ENCODE peak calls at places on chromosomes 11 and 22, in ten cellular contexts. C is fibroblast of mammary gland; U is coronary artery; V is psoas muscle; M is nephron progenitor cell; F is thoracic aorta; N is tibial artery; G is CD4-positive, alpha-beta T cell; K is glutamatergic neuron; W is ovary. E is an unnamed sample.

GRCh38 chr22:29311468-29312217 is 3.9 kb downstream of the RASL10A start:
- DNase-seq in C (no peak), U (no peak), V (peak), M (no peak), F (no peak), N (no peak), G (no peak), K (no peak), W (no peak), E (no peak)

GRCh38 chr22:29877620-29878019 is 5.4 kb upstream of the MTMR3 start:
- DNase-seq in C (peak), U (no peak), V (no peak), M (no peak), F (no peak), N (no peak), G (no peak), K (no peak), W (no peak), E (no peak)

GRCh38 chr11:34839969-34840368 is 76.2 kb downstream of the APIP start:
- DNase-seq in C (no peak), U (no peak), V (no peak), M (no peak), F (no peak), N (no peak), G (no peak), K (no peak), W (no peak), E (no peak)

GRCh38 chr11:10456519-10456918 is 1.5 kb downstream of the AMPD3 start:
- DNase-seq in C (no peak), U (no peak), V (no peak), M (no peak), F (no peak), N (no peak), G (no peak), K (peak), W (no peak), E (no peak)

GRCh38 chr22:42893366-42894150 is 36.5 kb upstream of the ARFGAP3 start:
- DNase-seq in C (no peak), U (no peak), V (no peak), M (no peak), F (no peak), N (no peak), G (no peak), K (no peak), W (no peak), E (no peak)

GRCh38 chr11:72228229-72228843 is 3.8 kb downstream of the INPPL1 start:
- DNase-seq in C (peak), U (peak), V (no peak), M (peak), F (no peak), N (no peak), G (no peak), K (peak), W (no peak), E (no peak)

GRCh38 chr11:68213135-68213515 is at the start of gene KMT5B:
- DNase-seq in C (peak), U (no peak), V (no peak), M (peak), F (no peak), N (no peak), G (no peak), K (peak), W (peak), E (no peak)

GRCh38 chr22:48868554-48868953 is 959.1 kb downstream of the BRD1 start:
- DNase-seq in C (no peak), U (no peak), V (no peak), M (no peak), F (no peak), N (no peak), G (no peak), K (no peak), W (no peak), E (no peak)

GRCh38 chr22:19463491-19464469 is 15.2 kb downstream of the UFD1 start:
- DNase-seq in C (peak), U (no peak), V (peak), M (no peak), F (no peak), N (no peak), G (no peak), K (peak), W (no peak), E (no peak)

GRCh38 chr11:392102-392777 is 1.8 kb upstream of the PKP3 start:
- DNase-seq in C (no peak), U (no peak), V (no peak), M (no peak), F (no peak), N (no peak), G (no peak), K (no peak), W (no peak), E (no peak)

GRCh38 chr11:393219-394033 is 583 bp upstream of the PKP3 start:
- DNase-seq in C (peak), U (no peak), V (no peak), M (no peak), F (no peak), N (no peak), G (no peak), K (no peak), W (no peak), E (no peak)

GRCh38 chr11:387193-387793 is 6.7 kb upstream of the PKP3 start:
- DNase-seq in C (no peak), U (no peak), V (no peak), M (no peak), F (no peak), N (no peak), G (no peak), K (no peak), W (no peak), E (no peak)

GRCh38 chr11:391117-392017 is 2.6 kb upstream of the PKP3 start:
- DNase-seq in C (no peak), U (no peak), V (no peak), M (no peak), F (no peak), N (no peak), G (no peak), K (no peak), W (no peak), E (no peak)

GRCh38 chr11:390175-390574 is 3.8 kb upstream of the PKP3 start:
- DNase-seq in C (no peak), U (no peak), V (no peak), M (no peak), F (no peak), N (no peak), G (no peak), K (no peak), W (no peak), E (no peak)
- TF ChIP-seq CTCF in C (no peak), U (no peak), V (no peak), M (no peak), F (no peak), N (no peak), G (no peak), K (no peak), W (no peak), E (no peak)

GRCh38 chr22:37196539-37197450 is 8.7 kb upstream of the C1QTNF6 start:
- DNase-seq in C (peak), U (peak), V (peak), M (no peak), F (no peak), N (peak), G (no peak), K (peak), W (peak), E (no peak)
- TF ChIP-seq CTCF in C (no peak), U (no peak), V (peak), M (no peak), F (no peak), N (peak), G (no peak), K (no peak), W (no peak), E (no peak)

GRCh38 chr11:64933935-64934693 is 1.6 kb downstream of the GPHA2 start:
- DNase-seq in C (no peak), U (no peak), V (no peak), M (no peak), F (no peak), N (no peak), G (no peak), K (no peak), W (no peak), E (no peak)

GRCh38 chr11:64934765-64935633 is 694 bp downstream of the GPHA2 start:
- DNase-seq in C (no peak), U (no peak), V (no peak), M (peak), F (no peak), N (no peak), G (no peak), K (peak), W (no peak), E (no peak)

GRCh38 chr11:64933213-64933934 is 2.3 kb downstream of the GPHA2 start:
- DNase-seq in C (no peak), U (no peak), V (peak), M (no peak), F (no peak), N (no peak), G (no peak), K (no peak), W (no peak), E (no peak)

GRCh38 chr11:64936539-64936938 is 846 bp upstream of the GPHA2 start:
- DNase-seq in C (no peak), U (no peak), V (peak), M (no peak), F (no peak), N (no peak), G (no peak), K (no peak), W (no peak), E (no peak)

GRCh38 chr11:64935634-64936081 is at the start of gene GPHA2:
- DNase-seq in C (peak), U (no peak), V (no peak), M (peak), F (no peak), N (no peak), G (no peak), K (peak), W (peak), E (no peak)
- TF ChIP-seq CTCF in C (no peak), U (no peak), V (no peak), M (no peak), F (no peak), N (no peak), G (no peak), K (no peak), W (no peak), E (no peak)

DNA sequence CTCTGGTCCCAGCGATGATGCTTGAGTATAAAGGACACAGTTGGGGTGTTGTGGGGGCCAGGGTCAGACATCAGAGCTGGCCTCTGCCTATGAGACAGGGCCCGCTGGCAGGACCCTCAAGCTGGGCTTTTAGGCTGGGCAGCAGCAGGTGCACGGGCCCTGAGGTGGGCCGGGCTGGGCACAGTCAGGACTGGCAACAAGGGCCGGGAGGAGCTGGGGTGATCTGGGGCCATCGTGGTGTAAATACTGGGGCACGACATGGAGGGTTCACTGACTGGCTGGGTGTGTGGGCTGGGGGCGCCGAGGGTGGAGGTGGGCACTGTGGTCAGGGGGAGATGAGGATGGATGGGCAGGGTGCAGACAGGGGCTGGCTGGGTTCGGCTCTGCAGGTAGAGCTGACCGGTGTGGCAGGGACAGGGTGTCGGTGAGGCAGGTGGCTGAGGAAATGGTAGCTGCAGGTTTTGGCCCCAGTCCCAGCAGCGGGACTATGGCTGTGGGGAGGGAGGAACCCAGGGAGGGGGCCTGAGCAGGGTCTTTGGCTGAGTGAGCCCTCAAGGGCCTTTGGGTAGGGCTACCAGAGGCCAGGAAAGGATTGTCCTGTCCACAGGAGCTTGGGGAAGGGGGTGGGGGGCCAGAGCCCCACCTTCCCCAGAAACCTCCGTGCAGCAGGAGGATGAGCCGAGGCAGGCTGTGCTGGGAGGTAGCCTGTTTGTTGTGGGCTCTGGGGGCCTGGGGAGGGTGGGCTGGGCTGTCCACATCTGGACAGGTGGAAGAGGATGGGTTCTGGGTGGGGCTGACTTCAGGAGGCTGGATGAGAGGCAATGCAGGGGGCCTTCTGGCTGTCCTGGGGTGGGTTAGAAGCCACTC is 81.4 kb downstream of the KCNQ1 start:
- DNase-seq in C (no peak), U (peak), V (peak), M (peak), F (peak), N (peak), G (no peak), K (peak), W (peak), E (peak)
- TF ChIP-seq CTCF in C (no peak), U (no peak), V (no peak), M (no peak), F (no peak), N (no peak), G (no peak), K (no peak), W (no peak), E (no peak)

DNA sequence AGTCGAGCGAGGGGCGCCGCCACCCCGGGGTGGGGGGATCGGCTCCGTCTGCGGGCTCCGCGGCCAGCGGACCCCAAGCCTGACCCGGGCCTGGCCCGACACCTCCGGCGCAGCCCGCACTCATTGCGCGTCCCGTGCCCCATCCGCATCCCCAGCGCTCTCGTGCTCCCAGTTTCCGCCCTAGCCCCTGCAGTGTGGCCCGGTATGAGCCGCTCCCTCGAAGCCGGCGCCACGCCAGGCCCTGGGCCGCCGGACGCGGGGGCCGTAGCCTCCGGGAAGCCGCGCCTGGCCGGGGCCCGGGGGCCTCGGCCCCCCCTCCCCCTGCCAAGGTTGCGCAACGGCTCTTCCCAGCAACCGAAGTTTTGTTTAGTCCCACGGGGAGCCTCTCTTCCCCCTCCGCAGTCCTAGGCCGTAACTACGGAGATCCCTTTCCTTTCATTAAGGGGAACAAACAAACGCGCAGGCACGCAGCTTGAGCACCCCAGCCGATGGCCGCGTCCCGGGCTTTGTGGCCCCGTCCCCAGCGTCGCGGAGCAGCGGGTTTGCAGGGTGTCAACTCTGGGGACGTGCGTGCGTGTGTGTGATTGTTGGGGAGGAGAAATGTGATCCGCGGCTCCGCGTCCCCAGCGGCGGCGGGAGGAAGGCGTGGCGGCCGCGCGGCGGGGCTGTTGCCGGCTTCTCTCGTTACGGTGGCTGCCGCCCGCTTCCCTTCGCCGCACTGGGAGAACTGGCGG is 883 bp downstream of the HIPK3 start:
- DNase-seq in C (peak), U (peak), V (peak), M (peak), F (peak), N (peak), G (peak), K (peak), W (peak), E (peak)
- TF ChIP-seq CTCF in C (peak), U (peak), V (peak), M (no peak), F (peak), N (peak), G (no peak), K (no peak), W (peak), E (no peak)

GRCh38 chr11:33160147-33160546 is 1.1 kb downstream of the CSTF3 start:
- DNase-seq in C (peak), U (no peak), V (no peak), M (no peak), F (no peak), N (no peak), G (no peak), K (no peak), W (no peak), E (no peak)

GRCh38 chr11:33160587-33160986 is 693 bp downstream of the CSTF3 start:
- DNase-seq in C (no peak), U (no peak), V (no peak), M (no peak), F (no peak), N (no peak), G (no peak), K (no peak), W (no peak), E (no peak)

GRCh38 chr11:33158596-33158995 is 2.7 kb downstream of the CSTF3 start:
- DNase-seq in C (no peak), U (no peak), V (no peak), M (no peak), F (no peak), N (no peak), G (no peak), K (no peak), W (no peak), E (no peak)

GRCh38 chr11:33157103-33158027 is 3.9 kb downstream of the CSTF3 start:
- DNase-seq in C (peak), U (no peak), V (no peak), M (no peak), F (no peak), N (no peak), G (no peak), K (no peak), W (no peak), E (no peak)

DNA sequence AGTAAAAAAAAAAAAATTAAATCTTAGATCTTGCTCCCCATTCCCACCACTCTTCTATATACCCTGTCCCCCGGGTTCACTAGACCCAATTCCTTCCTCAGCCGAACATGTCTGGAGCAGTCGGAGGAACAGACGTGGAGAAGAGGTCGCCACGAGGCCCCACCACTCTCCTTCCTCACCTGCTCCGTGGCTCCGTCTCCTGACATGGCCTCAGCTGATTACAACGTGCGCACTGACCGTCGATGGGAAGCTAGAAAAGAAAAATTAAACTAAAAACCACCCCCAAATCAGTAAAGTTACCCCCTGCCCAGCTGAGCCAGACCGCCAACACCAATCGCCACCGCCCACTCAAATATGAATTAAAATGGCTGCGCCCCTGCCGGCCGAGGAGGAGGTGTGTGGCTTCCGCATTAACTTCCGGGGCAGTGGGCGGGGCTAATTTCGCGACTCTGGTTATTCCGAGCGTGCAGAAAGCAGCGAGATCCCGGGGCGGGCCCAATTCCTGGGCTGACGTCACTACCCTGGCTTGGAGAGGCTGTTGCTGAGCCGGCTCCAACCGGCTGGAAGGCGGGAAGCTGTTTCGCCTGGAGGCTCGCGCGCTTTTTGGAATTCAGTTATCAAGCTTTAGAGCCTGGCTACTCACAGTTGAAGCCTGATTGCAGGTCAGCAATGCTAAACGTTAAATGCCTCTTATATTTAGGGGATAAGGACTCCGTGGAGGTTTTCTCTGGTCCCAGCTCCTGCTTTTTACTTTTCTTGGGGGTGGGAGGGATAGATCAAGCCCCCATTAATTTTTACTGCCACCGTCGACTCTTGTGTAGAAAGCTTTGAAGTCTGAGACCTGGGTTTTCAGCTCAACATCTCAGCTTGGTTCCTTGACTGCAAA is at the start of gene CSTF3:
- DNase-seq in C (peak), U (peak), V (peak), M (peak), F (peak), N (peak), G (peak), K (peak), W (peak), E (peak)
- TF ChIP-seq CTCF in C (peak), U (peak), V (peak), M (peak), F (peak), N (peak), G (peak), K (peak), W (peak), E (peak)

GRCh38 chr11:22668005-22668796 is 1.8 kb downstream of the GAS2 start:
- DNase-seq in C (no peak), U (no peak), V (no peak), M (no peak), F (no peak), N (no peak), G (no peak), K (no peak), W (no peak), E (no peak)

GRCh38 chr11:22666700-22667439 is 459 bp downstream of the GAS2 start:
- DNase-seq in C (peak), U (no peak), V (peak), M (peak), F (no peak), N (no peak), G (no peak), K (peak), W (peak), E (no peak)

GRCh38 chr11:22669368-22669767 is 3.0 kb downstream of the GAS2 start:
- DNase-seq in C (no peak), U (no peak), V (no peak), M (no peak), F (no peak), N (no peak), G (no peak), K (no peak), W (no peak), E (no peak)

GRCh38 chr11:22670803-22671202 is 4.4 kb downstream of the GAS2 start:
- DNase-seq in C (no peak), U (no peak), V (no peak), M (no peak), F (no peak), N (no peak), G (no peak), K (no peak), W (no peak), E (no peak)

GRCh38 chr11:22666320-22666699 is at the start of gene GAS2:
- DNase-seq in C (no peak), U (no peak), V (no peak), M (peak), F (no peak), N (no peak), G (no peak), K (no peak), W (no peak), E (no peak)
- TF ChIP-seq CTCF in C (no peak), U (no peak), V (no peak), M (no peak), F (no peak), N (no peak), G (no peak), K (no peak), W (no peak), E (no peak)

DNA sequence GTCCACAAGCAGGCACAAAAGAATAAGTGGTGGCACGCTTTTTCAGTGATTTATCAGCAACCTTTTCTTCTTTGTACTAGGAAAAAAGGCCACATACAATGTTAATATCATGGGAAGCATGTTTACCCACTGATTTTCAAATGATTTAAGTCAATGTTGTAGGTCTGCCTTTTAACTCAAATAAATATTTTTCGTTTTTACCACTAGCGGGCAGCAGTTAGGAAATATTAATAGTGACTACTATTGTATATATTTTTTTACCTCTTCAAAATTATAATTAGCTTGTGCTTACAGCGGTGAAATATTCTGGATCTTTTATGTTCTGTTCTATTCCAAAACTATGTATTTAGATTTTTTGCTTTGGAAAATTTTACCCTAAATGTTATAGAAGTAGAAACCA is 6.4 kb upstream of the SLC17A6 start:
- DNase-seq in C (no peak), U (no peak), V (no peak), M (no peak), F (no peak), N (no peak), G (no peak), K (no peak), W (no peak), E (no peak)
- TF ChIP-seq CTCF in C (peak), U (no peak), V (no peak), M (no peak), F (no peak), N (no peak), G (no peak), K (no peak), W (no peak), E (no peak)